ENCODE peak calls at places on chromosomes 13 and 19, in five cellular contexts. J, K, D, Y and N are unnamed samples. For H3K79me2, the result is how much of the 10 kb centered on the place peaks cover.

GRCh38 chr13:43408274-43408673 is 378.5 kb downstream of the ENOX1 start:
- DNase-seq in J (no peak), K (no peak), D (no peak), Y (no peak), N (no peak)

GRCh38 chr13:52003551-52003950 is 7.7 kb downstream of the ATP7B start:
- DNase-seq in J (no peak), K (no peak), D (no peak), Y (no peak), N (no peak)

GRCh38 chr19:3407556-3408516 is 41.5 kb downstream of the NFIC start:
- DNase-seq in J (no peak), K (peak), D (no peak), Y (peak), N (no peak)

GRCh38 chr19:54462713-54463530 is 656 bp downstream of the LENG9 start:
- DNase-seq in J (peak), K (peak), D (peak), Y (peak), N (no peak)

GRCh38 chr19:32396046-32396652 is 9.4 kb upstream of the DPY19L3 start:
- DNase-seq in J (no peak), K (no peak), D (no peak), Y (no peak), N (no peak)

GRCh38 chr19:3945838-3946237 is 13.0 kb downstream of the NMRK2 start:
- DNase-seq in J (no peak), K (peak), D (no peak), Y (no peak), N (no peak)

GRCh38 chr19:13079542-13079986 is 23.1 kb downstream of the LYL1 start:
- DNase-seq in J (no peak), K (peak), D (no peak), Y (peak), N (no peak)

GRCh38 chr19:42272535-42272897 is 3.5 kb downstream of the CIC start:
- DNase-seq in J (no peak), K (no peak), D (no peak), Y (no peak), N (no peak)

GRCh38 chr13:23578411-23579071 is 8.3 kb downstream of the TNFRSF19 start:
- DNase-seq in J (peak), K (peak), D (peak), Y (peak), N (no peak)

GRCh38 chr19:2540646-2541454 is 64.9 kb downstream of the GADD45B start:
- DNase-seq in J (no peak), K (peak), D (peak), Y (no peak), N (no peak)

GRCh38 chr19:32318884-32319520 is 26.4 kb upstream of the ZNF507 start:
- DNase-seq in J (no peak), K (no peak), D (peak), Y (peak), N (no peak)

GRCh38 chr19:51145926-51146493 is 3.9 kb downstream of the SIGLEC7 start:
- DNase-seq in J (no peak), K (no peak), D (no peak), Y (no peak), N (no peak)

GRCh38 chr13:31044658-31045620 is 112.5 kb downstream of the TEX26 start:
- DNase-seq in J (no peak), K (no peak), D (no peak), Y (no peak), N (peak)

GRCh38 chr19:10672529-10673150 is 18.5 kb downstream of the ILF3 start:
- DNase-seq in J (no peak), K (peak), D (no peak), Y (no peak), N (no peak)

DNA sequence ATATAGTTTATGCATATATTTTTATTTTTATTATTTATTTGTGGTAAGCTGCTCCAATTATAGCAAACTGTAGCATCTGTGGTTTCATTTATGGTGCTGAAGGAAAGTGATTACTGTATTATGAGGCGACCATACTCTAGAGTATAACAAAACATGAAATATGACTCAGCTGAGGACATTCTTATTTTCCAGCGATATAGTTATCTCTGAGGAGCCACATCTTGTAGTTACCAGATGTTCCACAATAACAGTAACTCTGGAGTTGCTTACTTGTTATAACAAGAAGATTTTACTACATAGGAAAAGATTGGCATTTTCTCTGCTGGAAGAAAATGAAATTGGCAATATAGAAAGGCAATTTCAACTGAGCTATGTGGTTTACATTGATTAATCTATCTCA is 1634.3 kb downstream of the PCDH9 start:
- DNase-seq in J (no peak), K (no peak), D (no peak), Y (no peak), N (no peak)
- H3K79me2 ChIP-seq in J (under half), K (under half), D (under half), Y (under half), N (under half)

DNA sequence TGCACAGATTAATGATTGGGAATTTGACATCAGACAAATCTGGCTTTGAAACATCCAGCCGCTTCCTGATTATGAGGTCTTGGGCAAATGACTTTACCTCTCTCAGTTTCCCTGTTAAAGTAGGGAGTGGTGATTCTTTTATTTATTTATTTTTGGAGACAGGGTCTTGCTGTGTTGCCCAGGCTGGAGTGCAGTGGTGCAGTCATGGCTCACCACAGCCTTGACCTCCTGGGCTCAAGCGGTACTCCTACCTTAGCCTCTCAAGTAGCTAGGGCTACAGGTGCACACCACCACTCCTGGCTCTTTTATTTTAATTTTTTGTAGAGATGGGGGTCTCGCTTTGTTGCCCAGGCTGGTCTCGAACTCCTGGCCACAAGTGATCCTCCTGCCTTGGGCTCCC is 2.7 kb downstream of the PSMD8 start:
- DNase-seq in J (no peak), K (no peak), D (no peak), Y (no peak), N (no peak)
- H3K4me2 ChIP-seq in J (no peak), K (no peak), D (no peak), Y (no peak), N (peak)

DNA sequence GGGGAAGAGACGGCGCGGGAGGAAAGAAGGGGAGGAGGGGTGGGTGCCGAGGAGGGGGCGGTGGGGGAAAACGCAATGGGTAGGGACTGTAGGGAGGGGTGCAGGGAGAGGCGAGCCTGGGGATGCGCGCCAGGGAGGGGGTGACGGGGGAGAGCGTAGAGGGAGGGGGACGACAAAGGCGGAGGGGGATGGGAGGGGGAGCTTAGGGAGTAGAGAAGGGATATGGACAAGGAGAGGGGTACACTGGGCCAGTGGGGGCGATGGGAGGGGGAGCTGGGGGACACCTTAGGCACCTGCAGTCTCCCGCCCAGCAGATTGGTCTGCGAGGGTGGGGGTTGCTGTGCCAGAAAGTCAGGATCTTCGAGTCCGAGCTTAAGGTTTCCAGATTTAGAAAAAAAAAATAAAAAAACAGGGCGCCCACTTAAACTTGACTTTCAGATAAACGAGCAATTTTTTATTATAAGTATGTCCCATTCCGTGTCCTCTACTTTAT is 15.7 kb downstream of the CCDC124 start:
- DNase-seq in J (no peak), K (no peak), D (no peak), Y (no peak), N (no peak)
- TF ChIP-seq EZH2 in J (no peak), K (no peak), D (no peak), Y (no peak), N (no peak)

GRCh38 chr13:80339578-80339840 is 1.4 kb downstream of the SPRY2 start:
- DNase-seq in J (no peak), K (peak), D (peak), Y (peak), N (no peak)

GRCh38 chr13:80338781-80339577 is 1.9 kb downstream of the SPRY2 start:
- DNase-seq in J (no peak), K (peak), D (peak), Y (peak), N (peak)

GRCh38 chr13:80336335-80336734 is 4.6 kb downstream of the SPRY2 start:
- DNase-seq in J (no peak), K (peak), D (no peak), Y (no peak), N (no peak)

GRCh38 chr13:80337011-80337688 is 3.8 kb downstream of the SPRY2 start:
- DNase-seq in J (no peak), K (peak), D (no peak), Y (no peak), N (no peak)

GRCh38 chr13:80337706-80338105 is 3.2 kb downstream of the SPRY2 start:
- DNase-seq in J (no peak), K (peak), D (no peak), Y (no peak), N (no peak)
- H3K79me2 ChIP-seq in J (under half), K (half or more), D (half or more), Y (under half), N (under half)